ENCODE peak calls at places on chromosome 10, in four cellular contexts. S, M, O and L are unnamed samples.

GRCh38 chr10:60731134-60731883 is 47.0 kb upstream of the CDK1 start:
- DNase-seq in M (no peak), O (no peak), S (no peak), L (no peak)

GRCh38 chr10:95605163-95605562 is 44.0 kb upstream of the SORBS1 start:
- DNase-seq in M (peak; percentile 11), O (no peak), S (no peak), L (no peak)

GRCh38 chr10:73591935-73592699 is 975 bp upstream of the USP54 start:
- DNase-seq in S (peak; percentile 71), M (peak; percentile 64), O (peak; percentile 62), L (no peak)

GRCh38 chr10:121244791-121245190 is 353.5 kb downstream of the FGFR2 start:
- DNase-seq in O (no peak), M (no peak), S (no peak), L (no peak)

GRCh38 chr10:110923856-110924493 is 4.6 kb downstream of the SHOC2 start:
- DNase-seq in O (no peak), M (no peak), S (no peak), L (no peak)

GRCh38 chr10:133126431-133127290 is 33.4 kb upstream of the KNDC1 start:
- DNase-seq in O (no peak), M (no peak), S (no peak), L (no peak)

GRCh38 chr10:3829193-3830050 is 44.4 kb upstream of the KLF6 start:
- DNase-seq in S (no peak), O (no peak), M (no peak), L (no peak)

GRCh38 chr10:131310904-131311660 is 439 bp downstream of the TCERG1L start:
- DNase-seq in M (no peak), S (no peak), O (no peak), L (no peak)

GRCh38 chr10:63515002-63515763 is 6.0 kb upstream of the REEP3 start:
- DNase-seq in O (no peak), M (peak; percentile 78), S (no peak), L (no peak)

GRCh38 chr10:6247041-6247712 is 44.4 kb downstream of the PFKFB3 start:
- DNase-seq in S (no peak), O (no peak), M (peak; percentile 58), L (no peak)

GRCh38 chr10:90723416-90724068 is 134.3 kb downstream of the HTR7 start:
- DNase-seq in S (no peak), O (no peak), M (no peak), L (no peak)

GRCh38 chr10:90722832-90723231 is 135.0 kb downstream of the HTR7 start:
- DNase-seq in O (no peak), M (no peak), S (no peak), L (no peak)

GRCh38 chr10:90712529-90712928 is 145.3 kb downstream of the HTR7 start:
- DNase-seq in S (no peak), O (no peak), M (no peak), L (no peak)

DNA sequence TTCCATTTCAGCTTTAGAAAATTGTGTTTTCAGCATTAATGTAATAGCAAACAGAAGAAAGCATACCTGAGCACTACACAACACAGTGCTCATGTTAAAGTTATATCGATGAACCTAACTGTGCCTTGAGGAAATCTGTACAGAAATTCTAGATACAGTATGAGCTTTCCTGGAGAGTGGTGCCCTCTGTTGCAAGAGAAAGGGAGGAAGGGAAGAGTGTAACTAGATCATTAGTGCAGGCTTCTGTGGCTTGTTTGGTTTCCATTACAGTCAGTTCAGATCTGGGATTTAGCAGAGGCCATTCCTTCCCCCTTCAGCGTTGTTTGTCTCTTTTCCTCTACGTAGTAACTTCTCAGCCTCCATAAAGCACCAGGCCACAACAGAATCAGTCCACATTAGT is 139.7 kb downstream of the HTR7 start:
- DNase-seq in O (no peak), M (peak; percentile 35), S (no peak), L (no peak)
- TF ChIP-seq CTCF in O (no peak), M (peak; percentile 25), S (no peak), L (peak; percentile 37)

GRCh38 chr10:77377678-77378352 is 259.8 kb downstream of the KCNMA1 start:
- DNase-seq in S (no peak), M (no peak), O (no peak), L (no peak)
- TF ChIP-seq CTCF in S (no peak), M (no peak), O (no peak), L (no peak)

GRCh38 chr10:117299435-117299834 is 58.5 kb downstream of the SLC18A2 start:
- DNase-seq in S (no peak), M (no peak), O (no peak), L (no peak)
- TF ChIP-seq CTCF in S (no peak), M (no peak), O (no peak), L (no peak)

DNA sequence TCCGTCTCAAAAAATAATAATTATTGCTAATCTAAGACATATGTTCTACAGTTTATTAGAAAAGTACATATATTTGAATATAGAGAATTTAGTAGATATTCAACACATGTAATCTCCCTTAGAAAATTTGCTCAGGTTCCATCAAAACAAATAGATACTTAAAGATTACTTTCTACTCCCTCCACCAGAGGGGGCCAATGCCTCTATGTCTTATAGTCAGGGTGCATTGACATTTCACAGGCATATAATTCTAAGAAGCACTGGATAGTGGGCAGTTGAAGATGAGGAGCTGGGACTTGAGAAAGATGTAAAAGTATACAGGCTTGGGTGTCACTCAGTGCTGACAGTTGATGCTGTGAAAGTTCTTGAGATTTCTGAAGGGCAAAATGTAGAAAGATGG is 301.6 kb upstream of the HPS1 start:
- DNase-seq in O (no peak), S (peak; percentile 28), M (peak; percentile 28), L (no peak)
- TF ChIP-seq CTCF in O (no peak), S (peak; percentile 41), M (peak; percentile 8), L (peak; percentile 33)

GRCh38 chr10:14385591-14386201 is 55.0 kb upstream of the FRMD4A start:
- DNase-seq in S (no peak), M (peak; percentile 25), O (no peak), L (no peak)
- TF ChIP-seq CTCF in S (no peak), M (no peak), O (no peak), L (peak; percentile 32)

DNA sequence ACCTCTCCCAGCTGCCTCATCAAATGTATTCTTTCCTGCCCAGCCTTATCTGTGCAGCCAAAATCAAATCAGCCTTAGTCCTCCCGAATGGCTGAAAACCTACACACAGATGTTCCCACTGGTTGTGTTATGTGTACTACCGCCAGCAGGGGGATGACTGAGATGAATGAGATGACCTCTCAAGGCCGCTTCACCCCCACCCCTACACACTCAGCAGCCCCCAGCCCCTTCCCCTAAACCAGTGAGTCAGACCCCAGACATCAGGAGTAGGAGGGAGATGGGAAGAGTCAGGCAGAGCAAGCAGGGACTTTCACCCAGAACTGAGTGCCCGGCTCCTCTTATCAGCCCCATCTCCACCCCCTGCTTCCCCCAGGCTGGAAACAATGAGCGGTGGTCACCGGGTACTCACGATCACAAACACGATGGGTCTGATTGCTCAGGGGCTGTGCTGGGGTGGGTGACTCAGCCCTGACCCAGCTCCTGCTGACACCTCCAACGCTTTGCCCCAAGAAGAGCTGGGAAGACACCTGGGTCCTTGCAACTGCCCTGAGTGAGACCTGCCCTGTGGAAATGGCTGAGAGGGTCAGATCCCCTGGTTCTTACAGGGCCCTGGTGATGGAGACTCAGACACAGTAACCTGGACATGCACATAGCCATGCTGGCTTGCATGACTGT is 6.6 kb upstream of the C10orf105 start:
- DNase-seq in M (peak; percentile 44), S (peak; percentile 71), O (no peak), L (no peak)
- TF ChIP-seq CTCF in M (peak; percentile 50), S (peak; percentile 22), O (no peak), L (peak; percentile 36)

DNA sequence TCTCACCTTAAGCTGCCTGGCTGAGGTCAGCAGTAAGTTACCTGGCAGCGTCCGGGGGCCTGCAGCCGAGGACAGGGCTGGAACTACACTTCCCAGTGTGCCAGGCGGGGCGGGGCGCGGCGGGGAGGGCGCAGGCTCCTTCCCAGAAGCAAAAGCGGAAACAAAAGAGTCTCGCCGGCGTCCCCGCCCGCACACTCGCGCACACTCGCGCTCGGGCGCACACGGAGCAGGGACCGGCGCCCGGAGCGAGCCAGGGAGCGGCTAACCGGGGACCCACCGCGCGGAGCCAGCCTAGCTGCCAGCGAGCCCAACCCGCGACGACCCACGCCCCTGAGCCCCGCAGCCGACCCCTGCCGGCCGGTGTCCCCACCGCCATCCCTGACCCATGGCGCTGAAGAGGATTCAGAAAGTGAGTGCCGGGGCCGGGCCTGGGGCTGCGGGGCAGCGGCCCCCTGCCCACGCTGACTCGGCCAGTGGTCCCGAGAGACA is at the start of gene UBE2D1:
- DNase-seq in M (peak; percentile 81), S (peak; percentile 66), O (peak; percentile 93), L (peak; percentile 90)
- TF ChIP-seq CTCF in M (no peak), S (no peak), O (no peak), L (peak; percentile 34)

GRCh38 chr10:43421519-43421918 is 12.5 kb upstream of the HNRNPF start:
- DNase-seq in M (no peak), S (no peak), O (no peak), L (no peak)

GRCh38 chr10:43424431-43424830 is 12.5 kb upstream of the ZNF487 start:
- DNase-seq in S (no peak), O (no peak), M (no peak), L (no peak)

GRCh38 chr10:43427166-43427825 is 9.6 kb upstream of the ZNF487 start:
- DNase-seq in M (no peak), S (no peak), O (no peak), L (no peak)
- TF ChIP-seq CTCF in M (no peak), S (no peak), O (no peak), L (no peak)

DNA sequence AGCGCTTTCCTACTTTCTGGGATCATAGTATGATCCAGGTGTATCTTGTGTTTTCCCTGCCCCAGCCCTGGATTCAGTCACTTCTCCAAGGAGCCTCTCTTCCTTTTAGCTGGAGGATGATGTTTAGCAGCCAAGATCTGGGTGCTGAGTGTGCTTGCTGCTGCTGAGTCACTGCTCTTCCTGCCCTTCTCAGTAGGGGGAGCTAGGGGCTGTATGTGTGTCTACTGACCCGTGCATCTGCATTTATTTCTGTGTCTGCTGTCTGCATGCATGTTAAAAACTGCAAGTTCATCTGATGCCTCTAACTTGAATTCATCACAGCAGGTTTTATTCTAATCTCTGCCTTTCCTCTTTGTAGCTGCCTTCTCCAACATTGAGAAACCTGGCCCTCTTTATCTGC is 31.6 kb downstream of the MGMT start:
- DNase-seq in M (no peak), S (no peak), O (no peak), L (no peak)
- TF ChIP-seq CTCF in M (no peak), S (peak; percentile 35), O (no peak), L (no peak)